ENCODE peak calls at places on chromosomes 2 and 18, in four cellular contexts. One of them, this sample, is unnamed.

GRCh38 chr2:129888896-129889295 is 90.6 kb upstream of the RAB6C start:
- DNase-seq in HepG2: no peak
- DNase-seq in GM12878: no peak
- DNase-seq in H1: no peak
- DNase-seq in this sample: no peak

GRCh38 chr2:61705625-61706024 is 148.2 kb downstream of the FAM161A start:
- DNase-seq in HepG2: no peak
- DNase-seq in GM12878: no peak
- DNase-seq in H1: no peak
- DNase-seq in this sample: no peak

GRCh38 chr2:65436825-65437221 is 4.4 kb upstream of the SPRED2 start:
- DNase-seq in HepG2: no peak
- DNase-seq in GM12878: peak; percentile 73
- DNase-seq in H1: no peak
- DNase-seq in this sample: peak; percentile 43

GRCh38 chr2:66684289-66684688 is 249.4 kb downstream of the MEIS1 start:
- DNase-seq in HepG2: no peak
- DNase-seq in GM12878: no peak
- DNase-seq in H1: no peak
- DNase-seq in this sample: no peak

GRCh38 chr2:163370169-163370886 is 365.5 kb downstream of the FIGN start:
- DNase-seq in HepG2: no peak
- DNase-seq in GM12878: no peak
- DNase-seq in H1: no peak
- DNase-seq in this sample: no peak

GRCh38 chr2:201182650-201183372 is at the start of gene CASP10:
- DNase-seq in HepG2: peak; percentile 94
- DNase-seq in GM12878: peak; percentile 77
- DNase-seq in H1: no peak
- DNase-seq in this sample: peak; percentile 83

GRCh38 chr18:8812631-8813030 is 107.3 kb downstream of the MTCL1 start:
- DNase-seq in HepG2: no peak
- DNase-seq in GM12878: no peak
- DNase-seq in H1: no peak
- DNase-seq in this sample: no peak

GRCh38 chr2:120684691-120685402 is 50.8 kb upstream of the GLI2 start:
- DNase-seq in HepG2: no peak
- DNase-seq in GM12878: no peak
- DNase-seq in H1: no peak
- DNase-seq in this sample: no peak

GRCh38 chr2:10931710-10932255 is 20.0 kb downstream of the KCNF1 start:
- DNase-seq in HepG2: no peak
- DNase-seq in GM12878: no peak
- DNase-seq in H1: no peak
- DNase-seq in this sample: no peak

GRCh38 chr2:166343467-166343866 is 32.3 kb downstream of the SCN9A start:
- DNase-seq in HepG2: no peak
- DNase-seq in GM12878: no peak
- DNase-seq in H1: no peak
- DNase-seq in this sample: no peak

GRCh38 chr18:74806073-74806472 is 208.4 kb downstream of the ZNF407 start:
- DNase-seq in HepG2: no peak
- DNase-seq in GM12878: no peak
- DNase-seq in H1: no peak
- DNase-seq in this sample: peak; percentile 29

GRCh38 chr2:148524519-148524919 is 120.0 kb upstream of the EPC2 start:
- DNase-seq in HepG2: no peak
- DNase-seq in GM12878: no peak
- DNase-seq in H1: no peak
- DNase-seq in this sample: no peak

GRCh38 chr18:58721586-58722160 is 50.4 kb downstream of the MALT1 start:
- DNase-seq in HepG2: no peak
- DNase-seq in GM12878: no peak
- DNase-seq in H1: no peak
- DNase-seq in this sample: no peak

GRCh38 chr2:219603784-219604183 is 6.1 kb downstream of the STK11IP start:
- DNase-seq in HepG2: no peak
- DNase-seq in GM12878: no peak
- DNase-seq in H1: no peak
- DNase-seq in this sample: no peak

GRCh38 chr2:111982822-111983221 is 72.2 kb upstream of the TMEM87B start:
- DNase-seq in HepG2: no peak
- DNase-seq in GM12878: no peak
- DNase-seq in H1: no peak
- DNase-seq in this sample: no peak

GRCh38 chr2:120346667-120347358 is 877 bp downstream of the INHBB start:
- DNase-seq in HepG2: no peak
- DNase-seq in GM12878: no peak
- DNase-seq in H1: peak; percentile 63
- DNase-seq in this sample: no peak

GRCh38 chr18:30280861-30281470 is 761.6 kb downstream of the DSC3 start:
- DNase-seq in HepG2: peak; percentile 42
- DNase-seq in GM12878: no peak
- DNase-seq in H1: no peak
- DNase-seq in this sample: peak; percentile 65

GRCh38 chr2:8786463-8786862 is 51.0 kb downstream of the KIDINS220 start:
- DNase-seq in HepG2: no peak
- DNase-seq in GM12878: no peak
- DNase-seq in H1: no peak
- DNase-seq in this sample: no peak

GRCh38 chr18:10205136-10205535 is 249.3 kb upstream of the APCDD1 start:
- DNase-seq in HepG2: no peak
- DNase-seq in GM12878: no peak
- DNase-seq in H1: no peak
- DNase-seq in this sample: no peak

GRCh38 chr2:127065299-127065931 is 41.5 kb downstream of the BIN1 start:
- DNase-seq in HepG2: no peak
- DNase-seq in GM12878: no peak
- DNase-seq in H1: no peak
- DNase-seq in this sample: no peak

GRCh38 chr18:7684966-7685365 is 117.8 kb downstream of the PTPRM start:
- DNase-seq in HepG2: no peak
- DNase-seq in GM12878: no peak
- DNase-seq in H1: no peak
- DNase-seq in this sample: no peak

GRCh38 chr18:7684357-7684756 is 117.2 kb downstream of the PTPRM start:
- DNase-seq in HepG2: no peak
- DNase-seq in GM12878: no peak
- DNase-seq in H1: no peak
- DNase-seq in this sample: no peak

GRCh38 chr18:7682334-7682733 is 115.2 kb downstream of the PTPRM start:
- DNase-seq in HepG2: no peak
- DNase-seq in GM12878: no peak
- DNase-seq in H1: no peak
- DNase-seq in this sample: no peak

GRCh38 chr18:7681261-7681660 is 114.1 kb downstream of the PTPRM start:
- DNase-seq in HepG2: no peak
- DNase-seq in GM12878: no peak
- DNase-seq in H1: no peak
- DNase-seq in this sample: no peak

GRCh38 chr18:7683753-7684152 is 116.6 kb downstream of the PTPRM start:
- DNase-seq in HepG2: no peak
- DNase-seq in GM12878: no peak
- DNase-seq in H1: peak; percentile 53
- DNase-seq in this sample: no peak
- TF ChIP-seq CHD2 in HepG2: no peak
- TF ChIP-seq CHD2 in GM12878: no peak
- TF ChIP-seq CHD2 in H1: no peak
- TF ChIP-seq CHD2 in this sample: no peak

GRCh38 chr2:218284106-218284811 is 8.0 kb downstream of the TMBIM1 start:
- DNase-seq in HepG2: no peak
- DNase-seq in GM12878: no peak
- DNase-seq in H1: no peak
- DNase-seq in this sample: peak; percentile 77
- TF ChIP-seq BRCA1 in HepG2: no peak
- TF ChIP-seq BRCA1 in GM12878: no peak
- TF ChIP-seq BRCA1 in H1: no peak
- TF ChIP-seq BRCA1 in this sample: no peak

GRCh38 chr2:84395819-84396218 is 63.3 kb downstream of the SUCLG1 start:
- DNase-seq in HepG2: no peak
- DNase-seq in GM12878: no peak
- DNase-seq in H1: no peak
- DNase-seq in this sample: no peak
- TF ChIP-seq CHD2 in HepG2: no peak
- TF ChIP-seq CHD2 in GM12878: no peak
- TF ChIP-seq CHD2 in H1: no peak
- TF ChIP-seq CHD2 in this sample: no peak

DNA sequence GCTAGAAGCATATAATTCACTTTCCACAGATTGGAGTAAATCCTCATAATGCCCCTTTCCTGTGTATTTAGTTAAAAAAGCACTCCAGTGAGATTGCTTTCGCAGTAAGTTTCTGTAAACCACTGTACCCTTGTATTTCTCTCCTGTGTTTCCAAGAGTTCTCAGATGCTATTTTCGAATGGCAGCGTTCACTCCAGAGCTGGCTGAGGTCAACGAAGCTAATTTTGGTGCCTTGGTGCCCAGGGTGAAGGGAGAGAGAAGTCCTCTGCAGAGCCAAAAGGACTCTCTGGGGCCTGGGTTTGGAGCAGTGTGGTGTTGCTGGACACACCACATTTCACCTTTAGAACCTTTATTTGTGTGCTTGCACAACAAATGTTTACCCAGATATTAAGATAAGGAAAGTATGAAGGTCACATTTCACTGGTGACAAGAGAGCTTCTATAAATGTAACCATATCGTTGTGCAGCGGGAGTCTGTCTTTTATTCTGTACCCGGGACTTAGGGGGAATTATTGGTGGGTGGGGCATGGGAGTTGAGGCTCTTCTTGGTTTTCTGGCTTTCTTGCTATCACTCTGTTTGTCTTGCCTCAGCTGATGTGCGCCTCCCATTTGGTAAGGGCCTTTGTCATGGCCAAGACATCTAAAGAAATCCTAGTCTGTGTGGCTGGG is 9.9 kb downstream of the EPAS1 start:
- DNase-seq in HepG2: peak; percentile 97
- DNase-seq in GM12878: no peak
- DNase-seq in H1: no peak
- DNase-seq in this sample: no peak
- TF ChIP-seq BRCA1 in HepG2: peak; percentile 66
- TF ChIP-seq BRCA1 in GM12878: no peak
- TF ChIP-seq BRCA1 in H1: no peak
- TF ChIP-seq BRCA1 in this sample: no peak

GRCh38 chr2:9807555-9808305 is 35.5 kb upstream of the TAF1B start:
- DNase-seq in HepG2: no peak
- DNase-seq in GM12878: no peak
- DNase-seq in H1: no peak
- DNase-seq in this sample: no peak
- TF ChIP-seq CHD2 in HepG2: no peak
- TF ChIP-seq CHD2 in GM12878: no peak
- TF ChIP-seq CHD2 in H1: no peak
- TF ChIP-seq CHD2 in this sample: no peak

GRCh38 chr2:132477436-132477835 is 60.8 kb downstream of the GPR39 start:
- DNase-seq in HepG2: no peak
- DNase-seq in GM12878: no peak
- DNase-seq in H1: no peak
- DNase-seq in this sample: no peak

GRCh38 chr2:132478669-132479068 is 62.1 kb downstream of the GPR39 start:
- DNase-seq in HepG2: no peak
- DNase-seq in GM12878: no peak
- DNase-seq in H1: no peak
- DNase-seq in this sample: no peak

GRCh38 chr2:132475615-132476014 is 59.0 kb downstream of the GPR39 start:
- DNase-seq in HepG2: no peak
- DNase-seq in GM12878: no peak
- DNase-seq in H1: no peak
- DNase-seq in this sample: no peak

GRCh38 chr2:132479140-132479539 is 62.5 kb downstream of the GPR39 start:
- DNase-seq in HepG2: no peak
- DNase-seq in GM12878: no peak
- DNase-seq in H1: no peak
- DNase-seq in this sample: no peak

DNA sequence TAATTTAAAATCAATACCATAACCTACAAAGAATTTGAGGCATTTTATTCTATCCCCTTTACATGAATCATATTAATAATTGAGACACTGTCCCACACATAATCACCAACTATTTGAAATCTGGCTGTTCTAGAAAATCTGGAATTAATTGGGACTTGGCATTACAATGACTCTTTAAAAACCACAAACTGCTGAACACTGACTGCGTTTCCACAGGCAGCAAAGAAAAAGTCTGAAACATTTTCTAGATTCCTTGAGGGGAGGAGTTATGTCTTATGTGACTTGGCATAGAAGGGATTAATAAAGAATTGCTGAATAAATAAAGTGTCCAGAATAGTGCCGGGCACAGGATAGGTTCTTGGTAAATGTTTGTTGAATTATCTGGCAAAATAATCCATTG is 61.4 kb downstream of the GPR39 start:
- DNase-seq in HepG2: no peak
- DNase-seq in GM12878: no peak
- DNase-seq in H1: no peak
- DNase-seq in this sample: no peak
- TF ChIP-seq BRCA1 in HepG2: no peak
- TF ChIP-seq BRCA1 in GM12878: no peak
- TF ChIP-seq BRCA1 in H1: no peak
- TF ChIP-seq BRCA1 in this sample: no peak